ENCODE peak calls at places on chromosomes 11 and 22, in nine cellular contexts. Q is Caco-2; I is activated CD8-positive, alpha-beta T cell treated with anti-CD3 and anti-CD28 coated beads for 36 hours; C is thoracic aorta; P is fibroblast of lung; E is tibial nerve; O is B cell; M is IMR-90; F is mucosa of descending colon. L is an unnamed sample.

GRCh38 chr11:3037041-3037944 is 19.9 kb downstream of the CARS1 start:
- DNase-seq in Q (peak), I (peak), C (peak), P (peak), E (peak), O (no peak), M (peak), F (peak), L (peak)

GRCh38 chr11:119810478-119811232 is 81.7 kb upstream of the NECTIN1 start:
- DNase-seq in Q (no peak), I (no peak), C (no peak), P (no peak), E (no peak), O (no peak), M (no peak), F (no peak), L (no peak)

GRCh38 chr11:77094841-77095365 is 7.7 kb upstream of the OMP start:
- DNase-seq in Q (no peak), I (no peak), C (no peak), P (no peak), E (no peak), O (no peak), M (no peak), F (peak), L (no peak)

GRCh38 chr11:17313349-17314231 is 37.1 kb downstream of the NUCB2 start:
- DNase-seq in Q (no peak), I (no peak), C (no peak), P (peak), E (no peak), O (no peak), M (no peak), F (no peak), L (no peak)

GRCh38 chr22:32361257-32361656 is 3.6 kb downstream of the RFPL3 start:
- DNase-seq in Q (no peak), I (no peak), C (no peak), P (no peak), E (no peak), O (no peak), M (no peak), F (no peak), L (no peak)

GRCh38 chr11:15918212-15918611 is 438.1 kb downstream of the SOX6 start:
- DNase-seq in Q (peak), I (no peak), C (no peak), P (no peak), E (no peak), O (no peak), M (no peak), F (no peak), L (no peak)

GRCh38 chr22:19637405-19638281 is 76.7 kb upstream of the SEPTIN5 start:
- DNase-seq in Q (peak), I (no peak), C (no peak), P (no peak), E (no peak), O (no peak), M (no peak), F (no peak), L (no peak)

GRCh38 chr11:59706518-59707285 is 6.9 kb downstream of the OR10V1 start:
- DNase-seq in Q (peak), I (no peak), C (no peak), P (peak), E (no peak), O (no peak), M (peak), F (peak), L (no peak)

GRCh38 chr22:49564054-49564453 is 263.6 kb downstream of the BRD1 start:
- DNase-seq in Q (peak), I (no peak), C (no peak), P (no peak), E (no peak), O (no peak), M (no peak), F (no peak), L (no peak)

GRCh38 chr22:48423481-48423901 is 1404.2 kb downstream of the BRD1 start:
- DNase-seq in Q (no peak), I (no peak), C (no peak), P (no peak), E (no peak), O (no peak), M (no peak), F (no peak), L (no peak)

GRCh38 chr11:40647290-40647689 is 812.2 kb downstream of the LRRC4C start:
- DNase-seq in Q (no peak), I (no peak), C (no peak), P (no peak), E (no peak), O (no peak), M (no peak), F (no peak), L (no peak)

GRCh38 chr22:26887456-26887855 is 230.1 kb downstream of the MIAT start:
- DNase-seq in Q (no peak), I (no peak), C (no peak), P (peak), E (no peak), O (no peak), M (peak), F (no peak), L (no peak)

GRCh38 chr11:108486331-108486730 is 11.9 kb downstream of the POGLUT3 start:
- DNase-seq in Q (no peak), I (no peak), C (no peak), P (no peak), E (no peak), O (no peak), M (no peak), F (no peak), L (no peak)

GRCh38 chr11:31967404-31967950 is 123.4 kb upstream of the RCN1 start:
- DNase-seq in Q (no peak), I (no peak), C (no peak), P (no peak), E (no peak), O (no peak), M (no peak), F (no peak), L (no peak)

GRCh38 chr22:48204296-48204695 is 1441.8 kb downstream of the TBC1D22A start:
- DNase-seq in Q (no peak), I (no peak), C (no peak), P (no peak), E (no peak), O (no peak), M (no peak), F (no peak), L (no peak)

GRCh38 chr11:113533425-113533698 is 58.2 kb upstream of the DRD2 start:
- DNase-seq in Q (no peak), I (no peak), C (no peak), P (no peak), E (no peak), O (no peak), M (no peak), F (no peak), L (no peak)

GRCh38 chr11:19380375-19380774 is 139.6 kb upstream of the E2F8 start:
- DNase-seq in Q (no peak), I (no peak), C (no peak), P (peak), E (no peak), O (no peak), M (peak), F (no peak), L (no peak)

GRCh38 chr11:1336836-1337646 is 27.6 kb upstream of the TOLLIP start:
- DNase-seq in Q (no peak), I (peak), C (no peak), P (no peak), E (no peak), O (peak), M (no peak), F (peak), L (peak)

GRCh38 chr11:7252683-7253213 is 1.0 kb downstream of the SYT9 start:
- DNase-seq in Q (no peak), I (no peak), C (no peak), P (no peak), E (no peak), O (no peak), M (no peak), F (peak), L (no peak)

GRCh38 chr11:2677127-2677526 is 22.7 kb downstream of the KCNQ1OT1 start:
- DNase-seq in Q (no peak), I (no peak), C (no peak), P (no peak), E (no peak), O (no peak), M (no peak), F (no peak), L (no peak)

GRCh38 chr22:17547995-17548755 is 15.1 kb upstream of the SLC25A18 start:
- DNase-seq in Q (no peak), I (no peak), C (no peak), P (no peak), E (no peak), O (no peak), M (no peak), F (no peak), L (no peak)

GRCh38 chr22:47817380-47817779 is 1054.9 kb downstream of the TBC1D22A start:
- DNase-seq in Q (no peak), I (no peak), C (no peak), P (no peak), E (no peak), O (no peak), M (no peak), F (no peak), L (no peak)

GRCh38 chr11:123407996-123408597 is 22.0 kb upstream of the GRAMD1B start:
- DNase-seq in Q (no peak), I (no peak), C (no peak), P (no peak), E (no peak), O (no peak), M (no peak), F (no peak), L (no peak)

GRCh38 chr11:772429-773390 is 4.6 kb downstream of the GATD1 start:
- DNase-seq in Q (peak), I (no peak), C (no peak), P (no peak), E (no peak), O (no peak), M (no peak), F (no peak), L (no peak)

DNA sequence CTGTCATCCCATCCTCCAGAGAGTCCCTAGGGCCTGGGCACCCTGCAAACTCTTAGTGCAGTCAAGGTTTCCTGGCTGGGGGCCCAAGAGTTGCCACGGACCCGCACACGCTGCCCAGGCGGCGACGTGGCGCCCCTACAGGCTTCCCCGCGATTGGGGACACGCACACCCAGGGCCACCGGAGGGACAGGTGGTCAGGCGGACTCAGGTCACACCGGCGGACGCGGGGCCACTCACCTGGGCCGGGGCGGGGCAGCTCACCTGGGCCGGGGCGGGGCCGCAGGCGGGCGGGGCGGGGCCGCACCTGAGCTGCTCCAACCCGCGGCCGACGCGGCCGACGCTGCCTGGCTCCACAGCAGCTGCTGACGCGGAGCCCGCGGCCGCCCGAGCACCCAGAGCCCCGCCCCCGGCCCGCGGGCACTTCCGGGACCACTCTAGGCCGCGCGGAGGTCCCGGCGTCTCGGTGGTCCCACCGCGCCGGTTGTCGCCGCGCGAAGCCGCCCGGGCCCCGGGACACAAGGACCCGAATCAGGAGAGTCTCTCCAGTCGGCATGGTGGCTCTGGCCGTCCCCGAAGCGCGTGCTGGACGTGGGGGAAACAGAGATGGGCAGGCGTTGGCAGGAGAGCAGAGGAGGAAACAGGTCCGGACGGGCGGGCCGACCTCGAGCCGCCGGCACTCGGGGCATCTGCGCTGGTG is at the start of gene ZNF70:
- DNase-seq in Q (peak), I (peak), C (peak), P (peak), E (peak), O (peak), M (peak), F (peak), L (peak)
- TF ChIP-seq CTCF in Q (no peak), I (no peak), C (peak), P (peak), E (peak), O (no peak), M (peak), F (no peak), L (peak)

GRCh38 chr11:86787018-86787417 is 13.3 kb upstream of the PRSS23 start:
- DNase-seq in Q (no peak), I (no peak), C (no peak), P (no peak), E (no peak), O (no peak), M (no peak), F (no peak), L (no peak)
- TF ChIP-seq CTCF in Q (no peak), I (no peak), C (no peak), P (no peak), E (no peak), O (no peak), M (no peak), F (no peak), L (no peak)

GRCh38 chr11:73528420-73528819 is 69.5 kb downstream of the FAM168A start:
- DNase-seq in Q (no peak), I (no peak), C (no peak), P (no peak), E (no peak), O (no peak), M (no peak), F (no peak), L (no peak)

GRCh38 chr11:73532310-73532709 is 65.6 kb downstream of the FAM168A start:
- DNase-seq in Q (no peak), I (no peak), C (no peak), P (peak), E (no peak), O (no peak), M (peak), F (no peak), L (no peak)

GRCh38 chr11:73530109-73530508 is 67.8 kb downstream of the FAM168A start:
- DNase-seq in Q (no peak), I (no peak), C (no peak), P (no peak), E (no peak), O (no peak), M (no peak), F (no peak), L (no peak)

GRCh38 chr11:73528877-73529530 is 68.9 kb downstream of the FAM168A start:
- DNase-seq in Q (no peak), I (no peak), C (no peak), P (no peak), E (no peak), O (no peak), M (no peak), F (no peak), L (no peak)

GRCh38 chr11:73531386-73531785 is 66.5 kb downstream of the FAM168A start:
- DNase-seq in Q (no peak), I (no peak), C (no peak), P (no peak), E (no peak), O (no peak), M (no peak), F (no peak), L (no peak)
- TF ChIP-seq CTCF in Q (no peak), I (no peak), C (no peak), P (no peak), E (no peak), O (no peak), M (no peak), F (no peak), L (no peak)

DNA sequence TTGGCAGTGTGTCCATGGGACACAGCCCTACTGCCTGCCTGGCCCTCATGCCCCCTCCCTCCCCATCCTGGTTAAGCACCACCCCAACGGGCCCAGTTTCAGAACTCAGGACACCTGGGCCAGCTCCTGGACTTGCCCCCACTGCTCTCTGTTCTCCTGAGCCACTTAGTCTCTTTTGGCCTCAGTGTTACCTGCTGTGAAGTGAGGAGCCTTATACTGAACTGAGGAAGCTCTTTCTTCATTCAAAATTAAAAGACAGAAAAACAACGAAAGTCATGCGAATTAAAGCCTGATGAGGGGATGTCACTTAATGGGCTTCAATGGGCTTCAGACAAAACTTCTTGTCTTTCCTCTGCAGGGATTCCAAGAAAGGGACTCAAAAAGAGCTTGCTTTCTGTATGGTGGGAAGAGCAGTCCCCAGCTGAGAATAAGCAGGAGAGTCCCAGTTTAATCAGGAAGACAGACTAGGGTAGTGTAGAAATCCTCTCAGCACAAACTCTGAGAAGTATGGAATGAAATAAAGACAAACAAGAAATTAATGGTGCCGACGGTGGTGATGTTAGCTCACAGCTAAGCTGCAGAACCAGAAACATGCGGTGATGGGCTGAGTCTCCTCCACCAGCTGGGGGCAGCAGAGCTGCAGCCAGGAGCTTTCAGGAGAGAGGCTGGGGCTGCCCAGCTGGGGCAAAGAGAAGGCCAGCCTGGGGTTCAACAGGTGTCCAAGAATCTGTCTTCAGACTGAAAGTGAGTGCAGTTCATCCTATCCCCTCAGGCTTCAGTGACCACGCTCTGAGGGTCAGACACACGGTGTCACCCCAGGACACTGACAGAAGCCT is 101.0 kb downstream of the GGTLC2 start:
- DNase-seq in Q (no peak), I (peak), C (no peak), P (no peak), E (no peak), O (no peak), M (peak), F (peak), L (peak)
- TF ChIP-seq CTCF in Q (peak), I (peak), C (no peak), P (peak), E (peak), O (peak), M (peak), F (no peak), L (peak)

GRCh38 chr11:90321018-90321417 is 98.2 kb upstream of the CHORDC1 start:
- DNase-seq in Q (no peak), I (no peak), C (no peak), P (no peak), E (no peak), O (no peak), M (no peak), F (no peak), L (no peak)
- TF ChIP-seq CTCF in Q (no peak), I (no peak), C (no peak), P (no peak), E (no peak), O (no peak), M (no peak), F (no peak), L (no peak)

DNA sequence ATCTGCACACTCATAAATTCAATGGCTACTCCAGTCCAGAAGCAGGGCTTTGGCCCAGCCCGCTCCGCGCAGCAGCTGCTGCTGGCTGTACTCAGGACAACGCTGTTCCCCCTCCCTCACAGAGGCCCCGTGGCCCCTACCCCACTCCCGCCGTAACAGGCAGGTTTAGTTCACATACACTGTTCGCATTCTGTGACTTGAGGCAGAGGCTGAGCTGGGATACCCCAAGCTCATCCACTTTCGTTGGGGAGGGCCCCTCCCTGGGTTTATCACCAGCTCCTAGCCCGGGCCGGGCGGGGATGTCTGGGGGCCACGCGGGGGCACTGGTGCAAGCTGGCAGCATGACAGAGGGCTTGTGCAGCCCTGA is 52.4 kb downstream of the SYT13 start:
- DNase-seq in Q (no peak), I (no peak), C (no peak), P (no peak), E (no peak), O (no peak), M (no peak), F (no peak), L (no peak)
- TF ChIP-seq CTCF in Q (no peak), I (peak), C (no peak), P (no peak), E (no peak), O (peak), M (no peak), F (no peak), L (peak)

GRCh38 chr11:63343130-63343529 is 26.5 kb upstream of the SLC22A9 start:
- DNase-seq in Q (no peak), I (no peak), C (no peak), P (no peak), E (no peak), O (no peak), M (no peak), F (no peak), L (no peak)
- TF ChIP-seq CTCF in Q (no peak), I (no peak), C (no peak), P (no peak), E (no peak), O (no peak), M (no peak), F (no peak), L (no peak)

L was measured in neural crest cell.